ENCODE peak calls at places on chromosomes 16 and 17, in six cellular contexts. H is A673, P is left ventricle myocardium inferior, Y is fibroblast of lung, Q is lower lobe of right lung, B is tibial artery. G is an unnamed sample. For H3K4me1, the result is how much of the 10 kb centered on the place peaks cover.

GRCh38 chr16:66091462-66091861 is 275.0 kb upstream of the CDH5 start:
- DNase-seq in H (no peak), P (no peak), Y (no peak), Q (no peak), B (no peak), G (no peak)

GRCh38 chr17:72176902-72177660 is 56.3 kb downstream of the SOX9 start:
- DNase-seq in H (no peak), P (no peak), Y (peak), Q (no peak), B (no peak), G (peak)

GRCh38 chr16:88491001-88491559 is 38.0 kb downstream of the ZFPM1 start:
- DNase-seq in H (no peak), P (no peak), Y (no peak), Q (no peak), B (no peak), G (no peak)

GRCh38 chr17:3037259-3037658 is 26.1 kb downstream of the OR1D5 start:
- DNase-seq in H (no peak), P (no peak), Y (no peak), Q (no peak), B (no peak), G (no peak)

GRCh38 chr17:16977932-16978331 is 6.0 kb upstream of the TNFRSF13B start:
- DNase-seq in H (no peak), P (no peak), Y (peak), Q (no peak), B (no peak), G (no peak)

GRCh38 chr17:35432176-35433074 is at the start of gene SLFN12:
- DNase-seq in H (peak), P (peak), Y (peak), Q (peak), B (peak), G (peak)

GRCh38 chr16:81517630-81518438 is 73.2 kb downstream of the CMIP start:
- DNase-seq in H (no peak), P (no peak), Y (peak), Q (no peak), B (no peak), G (no peak)

GRCh38 chr17:19005789-19006430 is 1.3 kb upstream of the FAM83G start:
- DNase-seq in H (no peak), P (no peak), Y (no peak), Q (no peak), B (no peak), G (no peak)

GRCh38 chr16:29790949-29791844 is 646 bp downstream of the KIF22 start:
- DNase-seq in H (no peak), P (no peak), Y (no peak), Q (no peak), B (no peak), G (no peak)

GRCh38 chr16:68370221-68370920 is 59.6 kb downstream of the PRMT7 start:
- DNase-seq in H (no peak), P (no peak), Y (no peak), Q (peak), B (no peak), G (no peak)

GRCh38 chr17:82127315-82127595 is 29.2 kb upstream of the FASN start:
- DNase-seq in H (no peak), P (no peak), Y (no peak), Q (no peak), B (no peak), G (no peak)

GRCh38 chr16:3797473-3797872 is 80.1 kb upstream of the TRAP1 start:
- DNase-seq in H (no peak), P (no peak), Y (peak), Q (no peak), B (no peak), G (no peak)

GRCh38 chr16:70644763-70645597 is 1.4 kb upstream of the IL34 start:
- DNase-seq in H (peak), P (no peak), Y (no peak), Q (no peak), B (no peak), G (no peak)

GRCh38 chr16:9122342-9122741 is 30.9 kb downstream of the HAPSTR1 start:
- DNase-seq in H (no peak), P (no peak), Y (no peak), Q (no peak), B (no peak), G (no peak)

GRCh38 chr16:72001180-72001890 is 1.1 kb upstream of the PKD1L3 start:
- DNase-seq in H (no peak), P (no peak), Y (no peak), Q (no peak), B (no peak), G (peak)

GRCh38 chr17:32486701-32487459 is at the start of gene CDK5R1:
- DNase-seq in H (peak), P (peak), Y (peak), Q (peak), B (no peak), G (peak)

GRCh38 chr16:27879601-27880247 is 183.8 kb downstream of the GSG1L start:
- DNase-seq in H (no peak), P (peak), Y (no peak), Q (no peak), B (no peak), G (no peak)

GRCh38 chr17:59160203-59161025 is 4.9 kb downstream of the PRR11 start:
- DNase-seq in H (no peak), P (no peak), Y (no peak), Q (no peak), B (no peak), G (no peak)

GRCh38 chr16:12295395-12295794 is 318.9 kb downstream of the SNX29 start:
- DNase-seq in H (no peak), P (no peak), Y (peak), Q (no peak), B (no peak), G (no peak)

GRCh38 chr16:9489823-9490467 is 398.5 kb downstream of the HAPSTR1 start:
- DNase-seq in H (peak), P (peak), Y (no peak), Q (peak), B (no peak), G (no peak)

GRCh38 chr17:35149941-35150340 is 2.3 kb downstream of the UNC45B start:
- DNase-seq in H (no peak), P (no peak), Y (no peak), Q (no peak), B (no peak), G (no peak)

GRCh38 chr17:43213545-43213944 is 1.9 kb downstream of the TMEM106A start:
- DNase-seq in H (no peak), P (no peak), Y (no peak), Q (no peak), B (no peak), G (no peak)

GRCh38 chr16:11016993-11017392 is 72.6 kb downstream of the CLEC16A start:
- DNase-seq in H (peak), P (peak), Y (peak), Q (peak), B (no peak), G (no peak)

GRCh38 chr16:69793521-69793920 is 31.4 kb downstream of the WWP2 start:
- DNase-seq in H (no peak), P (no peak), Y (no peak), Q (no peak), B (no peak), G (no peak)

GRCh38 chr17:76481091-76481655 is 13.8 kb downstream of the AANAT start:
- DNase-seq in H (no peak), P (no peak), Y (no peak), Q (no peak), B (no peak), G (peak)

GRCh38 chr17:81840826-81841778 is 6.3 kb upstream of the PPP1R27 start:
- DNase-seq in H (no peak), P (peak), Y (no peak), Q (peak), B (no peak), G (peak)

GRCh38 chr16:69325784-69326171 is 4.6 kb downstream of the PDF start:
- DNase-seq in H (no peak), P (no peak), Y (no peak), Q (no peak), B (no peak), G (no peak)

GRCh38 chr17:78013683-78014467 is 55.4 kb downstream of the TNRC6C start:
- DNase-seq in H (peak), P (no peak), Y (peak), Q (no peak), B (peak), G (peak)

GRCh38 chr16:81005644-81006471 is 827 bp downstream of the CMC2 start:
- DNase-seq in H (peak), P (no peak), Y (no peak), Q (no peak), B (no peak), G (no peak)

GRCh38 chr17:83186226-83186625 is 106.8 kb downstream of the METRNL start:
- DNase-seq in H (peak), P (no peak), Y (no peak), Q (no peak), B (no peak), G (peak)

GRCh38 chr16:30535777-30536190 is 1.1 kb upstream of the ZNF747 start:
- DNase-seq in H (peak), P (peak), Y (peak), Q (peak), B (peak), G (peak)

GRCh38 chr17:4772235-4772613 is 538 bp downstream of the TM4SF5 start:
- DNase-seq in H (no peak), P (no peak), Y (no peak), Q (no peak), B (no peak), G (no peak)

DNA sequence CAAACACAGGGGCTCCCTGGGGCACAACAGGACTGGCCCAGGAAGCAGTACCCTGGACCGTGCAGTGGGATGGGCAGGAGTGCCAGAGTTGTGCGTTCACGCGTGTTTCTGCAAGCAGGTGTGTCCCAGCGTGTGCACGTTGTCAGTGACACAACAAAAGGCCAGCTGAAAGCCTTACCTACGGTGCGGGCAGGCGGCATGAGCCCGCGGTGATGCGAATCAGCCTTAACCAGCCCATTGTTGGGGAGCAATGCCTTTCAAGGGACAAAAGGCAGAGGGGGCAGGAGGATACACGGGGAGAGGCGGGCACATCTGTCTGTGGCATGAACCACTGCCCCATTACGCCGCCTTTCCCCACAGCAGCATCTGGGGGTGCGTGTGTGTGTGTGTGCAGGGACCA is 158.3 kb downstream of the ZNF423 start:
- DNase-seq in H (no peak), P (no peak), Y (no peak), Q (no peak), B (no peak), G (no peak)
- H3K4me1 ChIP-seq in H (half or more), P (under half), Y (under half), Q (under half), B (under half), G (under half)

GRCh38 chr17:44759916-44760243 is 1.1 kb downstream of the ADAM11 start:
- DNase-seq in H (no peak), P (no peak), Y (no peak), Q (no peak), B (no peak), G (no peak)

GRCh38 chr17:44765965-44766364 is 7.2 kb downstream of the ADAM11 start:
- DNase-seq in H (no peak), P (no peak), Y (no peak), Q (no peak), B (no peak), G (no peak)

GRCh38 chr17:44761932-44762810 is 3.4 kb downstream of the ADAM11 start:
- DNase-seq in H (no peak), P (no peak), Y (no peak), Q (no peak), B (no peak), G (no peak)

GRCh38 chr17:44760474-44761308 is 1.9 kb downstream of the ADAM11 start:
- DNase-seq in H (no peak), P (no peak), Y (no peak), Q (no peak), B (no peak), G (no peak)

GRCh38 chr17:44763170-44763569 is 4.4 kb downstream of the ADAM11 start:
- DNase-seq in H (no peak), P (no peak), Y (no peak), Q (no peak), B (no peak), G (no peak)
- H3K27ac ChIP-seq in H (no peak), P (no peak), Y (no peak), Q (no peak), B (no peak), G (no peak)

GRCh38 chr17:7218166-7218565 is 1.5 kb downstream of the DLG4 start:
- DNase-seq in H (peak), P (no peak), Y (no peak), Q (no peak), B (no peak), G (no peak)
- H3K4me3 ChIP-seq in H (peak), P (peak), Y (no peak), Q (peak), B (no peak), G (no peak)

GRCh38 chr16:1989209-1989825 is 453 bp upstream of the SYNGR3 start:
- DNase-seq in H (no peak), P (no peak), Y (no peak), Q (no peak), B (no peak), G (no peak)
- H3K4me1 ChIP-seq in H (under half), P (under half), Y (under half), Q (under half), B (under half), G (under half)

DNA sequence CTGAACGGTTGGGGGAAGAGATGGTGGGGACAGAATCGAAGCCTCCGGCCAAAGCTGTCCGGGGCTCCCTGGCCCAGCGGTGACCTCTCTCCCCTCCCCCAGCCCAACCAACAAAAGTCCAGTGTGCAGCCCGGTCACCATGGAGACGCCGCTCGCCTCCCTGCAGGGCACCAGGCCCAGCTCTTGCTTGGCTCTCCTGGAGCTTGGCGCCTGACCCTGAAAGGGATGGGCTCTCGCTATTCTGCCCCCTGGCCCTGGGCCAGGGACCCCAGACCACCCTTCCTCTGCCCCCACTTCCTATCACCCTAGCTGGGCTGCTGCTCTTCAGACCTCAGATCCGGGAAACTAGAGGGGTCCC is 1.3 kb downstream of the METRN start:
- DNase-seq in H (no peak), P (no peak), Y (peak), Q (no peak), B (no peak), G (no peak)
- H3K27ac ChIP-seq in H (no peak), P (no peak), Y (no peak), Q (no peak), B (no peak), G (no peak)

DNA sequence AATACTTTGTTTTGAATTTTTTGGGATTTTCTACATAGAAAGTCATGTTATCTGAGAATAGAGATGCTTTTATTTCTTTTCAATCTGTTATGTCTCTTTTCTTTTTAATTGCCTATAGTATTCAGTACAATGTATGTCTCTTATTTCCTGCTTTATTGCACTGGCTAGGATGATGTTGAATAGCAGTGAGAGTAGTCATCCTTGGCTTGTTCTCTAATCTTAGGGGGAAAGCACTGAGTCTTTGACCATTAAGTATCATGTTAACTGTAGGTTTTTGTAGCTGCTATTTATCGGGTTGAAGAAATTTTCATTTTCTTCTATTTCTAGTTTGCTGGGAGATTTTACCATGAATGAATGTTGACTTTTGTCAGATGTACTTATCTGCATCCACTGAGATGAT is 10.0 kb upstream of the ABCA3 start:
- DNase-seq in H (no peak), P (no peak), Y (no peak), Q (no peak), B (no peak), G (no peak)
- H3K4me3 ChIP-seq in H (no peak), P (no peak), Y (no peak), Q (no peak), B (no peak), G (no peak)

DNA sequence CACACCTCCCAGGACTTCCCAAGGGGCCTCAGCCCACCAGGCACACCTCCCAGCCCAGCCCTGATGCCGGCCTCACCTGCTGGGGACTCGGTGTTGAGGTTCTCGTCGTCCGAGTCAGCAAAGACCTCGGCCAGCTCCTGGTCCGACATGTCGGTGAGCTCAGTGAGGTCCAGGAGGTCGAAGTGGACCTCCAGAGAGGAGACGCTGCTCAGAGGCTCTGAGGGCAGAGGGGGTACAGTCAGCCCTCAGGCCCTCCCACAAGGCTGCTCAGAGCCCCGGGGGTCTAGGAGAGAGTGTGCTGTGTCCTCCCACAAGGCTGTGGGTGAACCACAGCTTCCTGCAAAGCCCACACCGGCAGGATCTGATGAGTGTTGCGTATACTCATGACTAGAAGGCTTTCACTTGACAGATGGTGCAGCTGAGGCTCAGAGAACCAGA is 10.5 kb downstream of the DBNDD1 start:
- DNase-seq in H (no peak), P (no peak), Y (peak), Q (no peak), B (no peak), G (no peak)
- H3K4me1 ChIP-seq in H (under half), P (under half), Y (under half), Q (under half), B (under half), G (under half)

GRCh38 chr16:83963277-83964119 is 4.5 kb upstream of the NECAB2 start:
- DNase-seq in H (no peak), P (peak), Y (no peak), Q (peak), B (no peak), G (no peak)
- H3K27ac ChIP-seq in H (no peak), P (peak), Y (no peak), Q (no peak), B (peak), G (no peak)

GRCh38 chr17:74281799-74282198 is 7.8 kb downstream of the DNAI2 start:
- DNase-seq in H (no peak), P (no peak), Y (no peak), Q (no peak), B (no peak), G (no peak)

GRCh38 chr17:74283371-74283673 is 9.3 kb downstream of the DNAI2 start:
- DNase-seq in H (no peak), P (no peak), Y (no peak), Q (no peak), B (no peak), G (no peak)

GRCh38 chr17:74280093-74280513 is 6.1 kb downstream of the DNAI2 start:
- DNase-seq in H (no peak), P (peak), Y (no peak), Q (peak), B (no peak), G (no peak)

GRCh38 chr17:74287203-74287602 is 13.2 kb downstream of the DNAI2 start:
- DNase-seq in H (no peak), P (no peak), Y (no peak), Q (no peak), B (no peak), G (no peak)

DNA sequence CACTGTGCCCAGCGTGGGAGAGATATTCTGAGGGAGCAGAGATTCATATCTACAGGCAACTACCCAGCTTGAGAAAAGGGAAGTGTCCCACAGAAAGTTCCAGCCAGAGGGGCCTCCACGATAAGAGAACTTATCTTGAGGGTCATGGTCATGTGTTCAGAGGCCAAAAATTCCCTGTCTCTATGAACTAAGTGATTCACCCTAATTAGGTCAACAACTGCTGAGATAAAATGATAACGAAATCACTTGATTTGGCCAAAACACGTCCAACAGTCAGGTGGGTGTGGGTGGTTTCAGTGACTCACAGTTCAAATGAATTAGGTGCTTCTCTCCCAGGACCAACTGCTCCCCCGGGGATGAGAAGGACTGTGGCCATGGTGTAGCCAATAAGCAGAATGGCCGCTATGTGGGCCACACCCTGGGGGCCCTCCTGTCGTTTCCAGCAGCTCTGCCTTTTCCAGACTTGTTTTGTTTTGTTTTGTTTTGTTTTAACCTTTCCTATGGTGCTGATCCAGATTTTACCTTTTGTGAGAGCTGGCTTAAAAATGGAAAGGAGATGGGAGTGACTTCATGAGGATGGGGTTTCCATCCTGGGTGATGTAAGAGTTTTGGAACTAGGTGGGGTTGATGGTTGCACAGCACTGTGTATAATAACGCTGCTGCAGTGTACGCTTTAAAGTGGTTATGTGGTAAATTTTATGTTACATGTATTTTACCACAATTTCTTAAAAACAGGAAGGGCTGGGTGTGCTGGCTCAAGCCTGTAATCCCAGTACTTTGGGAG is 8.7 kb downstream of the DNAI2 start:
- DNase-seq in H (no peak), P (no peak), Y (peak), Q (no peak), B (no peak), G (no peak)
- H3K4me3 ChIP-seq in H (no peak), P (no peak), Y (no peak), Q (no peak), B (no peak), G (no peak)

DNA sequence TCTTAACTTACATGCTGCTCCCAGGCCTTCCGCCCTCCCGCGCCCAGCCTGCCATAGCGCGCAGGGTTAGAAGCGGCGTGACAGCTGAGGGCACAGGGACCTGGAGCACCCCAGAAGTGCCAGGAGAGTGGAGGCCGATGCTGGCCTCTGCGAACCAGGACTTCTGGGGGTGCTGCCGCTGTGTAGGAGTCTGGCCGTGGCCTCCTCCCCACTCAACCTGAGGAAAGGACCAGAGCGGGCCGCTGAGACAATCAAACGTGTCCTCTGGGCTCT is 1.9 kb upstream of the TMEM204 start:
- DNase-seq in H (no peak), P (no peak), Y (no peak), Q (no peak), B (no peak), G (no peak)
- H3K4me1 ChIP-seq in H (under half), P (half or more), Y (under half), Q (half or more), B (under half), G (under half)